ENCODE peak calls at places on chromosomes 11 and 22, in five cellular contexts. L, P, R, X and J are unnamed samples.

GRCh38 chr11:57440744-57441414 is 14.0 kb upstream of the SLC43A3 start:
- DNase-seq in L (no peak), P (no peak), R (no peak), X (no peak), J (no peak)

GRCh38 chr11:8102296-8102915 is 21.4 kb downstream of the TUB start:
- DNase-seq in L (no peak), P (no peak), R (no peak), X (no peak), J (no peak)

GRCh38 chr11:19719960-19720359 is 7.3 kb downstream of the NAV2 start:
- DNase-seq in L (no peak), P (peak; percentile 29), R (no peak), X (peak; percentile 36), J (peak; percentile 70)

GRCh38 chr22:30261134-30261533 is 5.5 kb downstream of the OSM start:
- DNase-seq in L (no peak), P (no peak), R (peak; percentile 74), X (no peak), J (no peak)

GRCh38 chr11:69470793-69471192 is 10.7 kb upstream of the LINC01488 start:
- DNase-seq in L (no peak), P (no peak), R (no peak), X (no peak), J (no peak)

GRCh38 chr11:64093233-64094039 is 57.7 kb downstream of the FLRT1 start:
- DNase-seq in L (no peak), P (no peak), R (no peak), X (no peak), J (no peak)

GRCh38 chr11:67664696-67665536 is 9.5 kb downstream of the ALDH3B2 start:
- DNase-seq in L (no peak), P (no peak), R (no peak), X (no peak), J (no peak)

GRCh38 chr11:14578551-14578956 is 58.4 kb upstream of the PSMA1 start:
- DNase-seq in L (peak; percentile 83), P (peak; percentile 8), R (peak; percentile 41), X (no peak), J (no peak)

GRCh38 chr11:44593194-44593593 is 27.7 kb downstream of the CD82 start:
- DNase-seq in L (no peak), P (peak; percentile 42), R (no peak), X (peak; percentile 86), J (peak; percentile 91)

GRCh38 chr22:49533886-49534285 is 293.8 kb downstream of the BRD1 start:
- DNase-seq in L (no peak), P (no peak), R (no peak), X (no peak), J (no peak)

GRCh38 chr11:69199583-69200295 is 44.0 kb downstream of the SMIM38 start:
- DNase-seq in L (peak; percentile 7), P (no peak), R (no peak), X (no peak), J (no peak)